ENCODE peak calls at places on chromosomes 5 and 9, in eight cellular contexts. One of them, this sample, is unnamed.

GRCh38 chr9:2778816-2779215 is 61.5 kb downstream of the KCNV2 start:
- DNase-seq in A549: no peak
- DNase-seq in NT2/D1: no peak
- DNase-seq in CD4-positive, alpha-beta memory T cell: no peak
- DNase-seq in vagina: no peak
- DNase-seq in psoas muscle: no peak
- DNase-seq in cardiac fibroblast: no peak
- DNase-seq in CD8-positive, alpha-beta T cell: no peak
- DNase-seq in this sample: no peak

GRCh38 chr9:6538666-6539071 is 106.9 kb downstream of the GLDC start:
- DNase-seq in psoas muscle: no peak
- DNase-seq in CD4-positive, alpha-beta memory T cell: no peak
- DNase-seq in vagina: no peak
- DNase-seq in NT2/D1: no peak
- DNase-seq in CD8-positive, alpha-beta T cell: no peak
- DNase-seq in A549: no peak
- DNase-seq in cardiac fibroblast: peak; percentile 64
- DNase-seq in this sample: no peak

GRCh38 chr9:82354260-82354659 is 365.7 kb downstream of the SPATA31D1 start:
- DNase-seq in NT2/D1: no peak
- DNase-seq in cardiac fibroblast: peak; percentile 91
- DNase-seq in A549: no peak
- DNase-seq in psoas muscle: no peak
- DNase-seq in CD8-positive, alpha-beta T cell: no peak
- DNase-seq in vagina: no peak
- DNase-seq in CD4-positive, alpha-beta memory T cell: no peak
- DNase-seq in this sample: no peak

GRCh38 chr9:129333961-129334743 is 156.1 kb upstream of the IER5L start:
- DNase-seq in vagina: peak; percentile 97
- DNase-seq in psoas muscle: peak; percentile 91
- DNase-seq in cardiac fibroblast: peak; percentile 92
- DNase-seq in CD8-positive, alpha-beta T cell: peak; percentile 11
- DNase-seq in CD4-positive, alpha-beta memory T cell: no peak
- DNase-seq in A549: peak; percentile 99
- DNase-seq in NT2/D1: peak; percentile 93
- DNase-seq in this sample: peak; percentile 95

GRCh38 chr5:91072891-91073290 is 310.2 kb downstream of the ARRDC3 start:
- DNase-seq in A549: no peak
- DNase-seq in CD4-positive, alpha-beta memory T cell: no peak
- DNase-seq in cardiac fibroblast: peak; percentile 85
- DNase-seq in NT2/D1: no peak
- DNase-seq in vagina: no peak
- DNase-seq in CD8-positive, alpha-beta T cell: no peak
- DNase-seq in psoas muscle: no peak
- DNase-seq in this sample: no peak

GRCh38 chr5:144189800-144190429 is 19.2 kb downstream of the KCTD16 start:
- DNase-seq in A549: peak; percentile 91
- DNase-seq in NT2/D1: no peak
- DNase-seq in psoas muscle: no peak
- DNase-seq in vagina: no peak
- DNase-seq in CD4-positive, alpha-beta memory T cell: peak; percentile 98
- DNase-seq in CD8-positive, alpha-beta T cell: peak; percentile 57
- DNase-seq in cardiac fibroblast: peak; percentile 95
- DNase-seq in this sample: peak; percentile 40

GRCh38 chr9:96067004-96067403 is 191.5 kb downstream of the ERCC6L2 start:
- DNase-seq in cardiac fibroblast: no peak
- DNase-seq in NT2/D1: no peak
- DNase-seq in vagina: no peak
- DNase-seq in psoas muscle: no peak
- DNase-seq in CD8-positive, alpha-beta T cell: no peak
- DNase-seq in A549: no peak
- DNase-seq in CD4-positive, alpha-beta memory T cell: no peak
- DNase-seq in this sample: no peak

GRCh38 chr9:129487658-129488483 is 133.0 kb downstream of the C9orf50 start:
- DNase-seq in vagina: no peak
- DNase-seq in CD8-positive, alpha-beta T cell: no peak
- DNase-seq in psoas muscle: no peak
- DNase-seq in NT2/D1: no peak
- DNase-seq in A549: peak; percentile 83
- DNase-seq in CD4-positive, alpha-beta memory T cell: peak; percentile 73
- DNase-seq in cardiac fibroblast: peak; percentile 76
- DNase-seq in this sample: peak; percentile 49

GRCh38 chr5:137954131-137954879 is 65.0 kb downstream of the PKD2L2 start:
- DNase-seq in CD4-positive, alpha-beta memory T cell: no peak
- DNase-seq in NT2/D1: no peak
- DNase-seq in psoas muscle: no peak
- DNase-seq in CD8-positive, alpha-beta T cell: no peak
- DNase-seq in cardiac fibroblast: peak; percentile 93
- DNase-seq in A549: peak; percentile 73
- DNase-seq in vagina: no peak
- DNase-seq in this sample: no peak

GRCh38 chr9:116151966-116152381 is 1.6 kb upstream of the PAPPA start:
- DNase-seq in psoas muscle: no peak
- DNase-seq in vagina: no peak
- DNase-seq in CD8-positive, alpha-beta T cell: no peak
- DNase-seq in NT2/D1: no peak
- DNase-seq in A549: peak; percentile 93
- DNase-seq in CD4-positive, alpha-beta memory T cell: no peak
- DNase-seq in cardiac fibroblast: peak; percentile 95
- DNase-seq in this sample: no peak

GRCh38 chr9:111984075-111984802 is 87.6 kb downstream of the UGCG start:
- DNase-seq in NT2/D1: no peak
- DNase-seq in vagina: no peak
- DNase-seq in A549: no peak
- DNase-seq in CD8-positive, alpha-beta T cell: no peak
- DNase-seq in cardiac fibroblast: no peak
- DNase-seq in CD4-positive, alpha-beta memory T cell: no peak
- DNase-seq in psoas muscle: no peak
- DNase-seq in this sample: no peak

GRCh38 chr9:29999645-30000044 is 2384.8 kb upstream of the ACO1 start:
- DNase-seq in vagina: no peak
- DNase-seq in NT2/D1: no peak
- DNase-seq in CD8-positive, alpha-beta T cell: no peak
- DNase-seq in psoas muscle: no peak
- DNase-seq in CD4-positive, alpha-beta memory T cell: no peak
- DNase-seq in cardiac fibroblast: no peak
- DNase-seq in A549: no peak
- DNase-seq in this sample: no peak

GRCh38 chr9:137045294-137046093 is 483 bp downstream of the NPDC1 start:
- DNase-seq in cardiac fibroblast: peak; percentile 56
- DNase-seq in NT2/D1: no peak
- DNase-seq in A549: no peak
- DNase-seq in CD8-positive, alpha-beta T cell: no peak
- DNase-seq in CD4-positive, alpha-beta memory T cell: no peak
- DNase-seq in vagina: no peak
- DNase-seq in psoas muscle: no peak
- DNase-seq in this sample: no peak

GRCh38 chr5:137858223-137858916 is 9.3 kb upstream of the MYOT start:
- DNase-seq in A549: no peak
- DNase-seq in vagina: no peak
- DNase-seq in CD8-positive, alpha-beta T cell: no peak
- DNase-seq in psoas muscle: no peak
- DNase-seq in NT2/D1: no peak
- DNase-seq in cardiac fibroblast: peak; percentile 53
- DNase-seq in CD4-positive, alpha-beta memory T cell: no peak
- DNase-seq in this sample: no peak

GRCh38 chr9:35757527-35758275 is 3.6 kb upstream of the MSMP start:
- DNase-seq in CD4-positive, alpha-beta memory T cell: no peak
- DNase-seq in A549: peak; percentile 74
- DNase-seq in psoas muscle: no peak
- DNase-seq in vagina: no peak
- DNase-seq in NT2/D1: peak; percentile 30
- DNase-seq in CD8-positive, alpha-beta T cell: no peak
- DNase-seq in cardiac fibroblast: no peak
- DNase-seq in this sample: no peak

GRCh38 chr5:77843570-77844407 is 67.7 kb upstream of the TBCA start:
- DNase-seq in CD4-positive, alpha-beta memory T cell: no peak
- DNase-seq in psoas muscle: no peak
- DNase-seq in cardiac fibroblast: no peak
- DNase-seq in CD8-positive, alpha-beta T cell: no peak
- DNase-seq in NT2/D1: no peak
- DNase-seq in A549: no peak
- DNase-seq in vagina: no peak
- DNase-seq in this sample: no peak
- H3K4me3 ChIP-seq in CD4-positive, alpha-beta memory T cell: no peak overlapping the region
- H3K4me3 ChIP-seq in psoas muscle: peak overlapping the region; percentile 54
- H3K4me3 ChIP-seq in cardiac fibroblast: peak overlapping the region; percentile 38
- H3K4me3 ChIP-seq in CD8-positive, alpha-beta T cell: peak overlapping the region; percentile 42
- H3K4me3 ChIP-seq in NT2/D1: peak overlapping the region; percentile 29
- H3K4me3 ChIP-seq in A549: no peak overlapping the region
- H3K4me3 ChIP-seq in vagina: peak overlapping the region; percentile 44
- H3K4me3 ChIP-seq in this sample: peak overlapping the region; percentile 57

GRCh38 chr9:126915846-126916543 is 1.4 kb downstream of the RALGPS1 start:
- DNase-seq in NT2/D1: no peak
- DNase-seq in cardiac fibroblast: no peak
- DNase-seq in A549: no peak
- DNase-seq in CD4-positive, alpha-beta memory T cell: no peak
- DNase-seq in CD8-positive, alpha-beta T cell: no peak
- DNase-seq in vagina: no peak
- DNase-seq in psoas muscle: no peak
- DNase-seq in this sample: no peak

GRCh38 chr9:126919193-126919592 is 4.6 kb downstream of the RALGPS1 start:
- DNase-seq in CD4-positive, alpha-beta memory T cell: no peak
- DNase-seq in NT2/D1: no peak
- DNase-seq in vagina: no peak
- DNase-seq in cardiac fibroblast: no peak
- DNase-seq in A549: no peak
- DNase-seq in CD8-positive, alpha-beta T cell: no peak
- DNase-seq in psoas muscle: no peak
- DNase-seq in this sample: no peak

GRCh38 chr9:126914458-126915280 is at the start of gene RALGPS1:
- DNase-seq in A549: peak; percentile 97
- DNase-seq in CD8-positive, alpha-beta T cell: peak; percentile 84
- DNase-seq in CD4-positive, alpha-beta memory T cell: peak; percentile 90
- DNase-seq in NT2/D1: peak; percentile 94
- DNase-seq in vagina: peak; percentile 94
- DNase-seq in psoas muscle: peak; percentile 96
- DNase-seq in cardiac fibroblast: peak; percentile 92
- DNase-seq in this sample: peak; percentile 97

GRCh38 chr9:126916909-126917308 is 2.3 kb downstream of the RALGPS1 start:
- DNase-seq in A549: peak; percentile 29
- DNase-seq in vagina: no peak
- DNase-seq in psoas muscle: no peak
- DNase-seq in CD8-positive, alpha-beta T cell: no peak
- DNase-seq in NT2/D1: no peak
- DNase-seq in CD4-positive, alpha-beta memory T cell: no peak
- DNase-seq in cardiac fibroblast: no peak
- DNase-seq in this sample: no peak

GRCh38 chr9:126915281-126915816 is 767 bp downstream of the RALGPS1 start:
- DNase-seq in psoas muscle: peak; percentile 21
- DNase-seq in NT2/D1: no peak
- DNase-seq in CD4-positive, alpha-beta memory T cell: peak; percentile 63
- DNase-seq in cardiac fibroblast: no peak
- DNase-seq in A549: no peak
- DNase-seq in vagina: no peak
- DNase-seq in CD8-positive, alpha-beta T cell: peak; percentile 25
- DNase-seq in this sample: peak; percentile 95
- H3K4me3 ChIP-seq in psoas muscle: peak overlapping the region; percentile 68
- H3K4me3 ChIP-seq in NT2/D1: peak overlapping the region; percentile 36
- H3K4me3 ChIP-seq in CD4-positive, alpha-beta memory T cell: no peak overlapping the region
- H3K4me3 ChIP-seq in cardiac fibroblast: no peak overlapping the region
- H3K4me3 ChIP-seq in A549: peak overlapping the region; percentile 52
- H3K4me3 ChIP-seq in vagina: peak overlapping the region; percentile 37
- H3K4me3 ChIP-seq in CD8-positive, alpha-beta T cell: peak overlapping the region; percentile 33
- H3K4me3 ChIP-seq in this sample: peak overlapping the region; percentile 62

GRCh38 chr5:148828461-148829247 is 2.2 kb downstream of the ADRB2 start:
- DNase-seq in NT2/D1: no peak
- DNase-seq in psoas muscle: no peak
- DNase-seq in cardiac fibroblast: no peak
- DNase-seq in vagina: no peak
- DNase-seq in CD4-positive, alpha-beta memory T cell: peak; percentile 47
- DNase-seq in CD8-positive, alpha-beta T cell: no peak
- DNase-seq in A549: no peak
- DNase-seq in this sample: no peak
- H3K4me3 ChIP-seq in NT2/D1: no peak overlapping the region
- H3K4me3 ChIP-seq in psoas muscle: peak overlapping the region; percentile 86
- H3K4me3 ChIP-seq in cardiac fibroblast: no peak overlapping the region
- H3K4me3 ChIP-seq in vagina: peak overlapping the region; percentile 61
- H3K4me3 ChIP-seq in CD4-positive, alpha-beta memory T cell: peak overlapping the region; percentile 44
- H3K4me3 ChIP-seq in CD8-positive, alpha-beta T cell: peak overlapping the region; percentile 26
- H3K4me3 ChIP-seq in A549: no peak overlapping the region
- H3K4me3 ChIP-seq in this sample: peak overlapping the region; percentile 54

GRCh38 chr5:50657044-50657443 is 9.4 kb upstream of the PARP8 start:
- DNase-seq in cardiac fibroblast: no peak
- DNase-seq in psoas muscle: no peak
- DNase-seq in CD8-positive, alpha-beta T cell: no peak
- DNase-seq in CD4-positive, alpha-beta memory T cell: no peak
- DNase-seq in NT2/D1: no peak
- DNase-seq in A549: no peak
- DNase-seq in vagina: no peak
- DNase-seq in this sample: no peak

GRCh38 chr5:50655067-50655809 is 11.2 kb upstream of the PARP8 start:
- DNase-seq in CD4-positive, alpha-beta memory T cell: no peak
- DNase-seq in vagina: no peak
- DNase-seq in psoas muscle: no peak
- DNase-seq in A549: no peak
- DNase-seq in CD8-positive, alpha-beta T cell: no peak
- DNase-seq in NT2/D1: no peak
- DNase-seq in cardiac fibroblast: no peak
- DNase-seq in this sample: no peak

GRCh38 chr5:50653946-50654345 is 12.5 kb upstream of the PARP8 start:
- DNase-seq in vagina: no peak
- DNase-seq in cardiac fibroblast: no peak
- DNase-seq in A549: no peak
- DNase-seq in psoas muscle: no peak
- DNase-seq in NT2/D1: no peak
- DNase-seq in CD8-positive, alpha-beta T cell: no peak
- DNase-seq in CD4-positive, alpha-beta memory T cell: no peak
- DNase-seq in this sample: no peak

GRCh38 chr5:50655810-50656205 is 10.6 kb upstream of the PARP8 start:
- DNase-seq in A549: no peak
- DNase-seq in vagina: no peak
- DNase-seq in psoas muscle: no peak
- DNase-seq in cardiac fibroblast: no peak
- DNase-seq in CD8-positive, alpha-beta T cell: no peak
- DNase-seq in CD4-positive, alpha-beta memory T cell: no peak
- DNase-seq in NT2/D1: no peak
- DNase-seq in this sample: peak; percentile 70

GRCh38 chr5:50658243-50658642 is 8.2 kb upstream of the PARP8 start:
- DNase-seq in A549: no peak
- DNase-seq in CD4-positive, alpha-beta memory T cell: no peak
- DNase-seq in vagina: no peak
- DNase-seq in CD8-positive, alpha-beta T cell: no peak
- DNase-seq in NT2/D1: no peak
- DNase-seq in cardiac fibroblast: no peak
- DNase-seq in psoas muscle: no peak
- DNase-seq in this sample: no peak
- H3K4me3 ChIP-seq in A549: no peak overlapping the region
- H3K4me3 ChIP-seq in CD4-positive, alpha-beta memory T cell: no peak overlapping the region
- H3K4me3 ChIP-seq in vagina: no peak overlapping the region
- H3K4me3 ChIP-seq in CD8-positive, alpha-beta T cell: no peak overlapping the region
- H3K4me3 ChIP-seq in NT2/D1: no peak overlapping the region
- H3K4me3 ChIP-seq in cardiac fibroblast: no peak overlapping the region
- H3K4me3 ChIP-seq in psoas muscle: no peak overlapping the region
- H3K4me3 ChIP-seq in this sample: no peak overlapping the region

GRCh38 chr9:108622467-108622866 is 233.3 kb downstream of the ACTL7B start:
- DNase-seq in A549: no peak
- DNase-seq in NT2/D1: no peak
- DNase-seq in cardiac fibroblast: peak; percentile 74
- DNase-seq in vagina: no peak
- DNase-seq in psoas muscle: no peak
- DNase-seq in CD8-positive, alpha-beta T cell: no peak
- DNase-seq in CD4-positive, alpha-beta memory T cell: no peak
- DNase-seq in this sample: no peak
- H3K4me3 ChIP-seq in A549: no peak overlapping the region
- H3K4me3 ChIP-seq in NT2/D1: no peak overlapping the region
- H3K4me3 ChIP-seq in cardiac fibroblast: no peak overlapping the region
- H3K4me3 ChIP-seq in vagina: no peak overlapping the region
- H3K4me3 ChIP-seq in psoas muscle: no peak overlapping the region
- H3K4me3 ChIP-seq in CD8-positive, alpha-beta T cell: no peak overlapping the region
- H3K4me3 ChIP-seq in CD4-positive, alpha-beta memory T cell: no peak overlapping the region
- H3K4me3 ChIP-seq in this sample: no peak overlapping the region